ENCODE peak calls at places on chromosomes 13 and 19, in eight cellular contexts. I is CD4-positive, CD25-positive, alpha-beta regulatory T cell; Q is activated gamma-delta T cell; A is activated CD4-positive, CD25-positive, alpha-beta regulatory T cell treated with anti-CD3 and anti-CD28 coated beads, Interleukin-2, amount 50 U/mL, for 72 hours; M is cardiac septum; O is T-helper 1 cell; N is nephron progenitor cell; W is activated T-cell treated with anti-CD3 and anti-CD28 coated beads, Interleukin-2, amount 50 U/mL, for 72 hours. Z is an unnamed sample.

GRCh38 chr19:3007975-3008374 is 21.1 kb downstream of the TLE2 start:
- DNase-seq in I (no peak), Q (no peak), A (no peak), M (no peak), O (no peak), N (no peak), W (no peak), Z (no peak)

GRCh38 chr13:97976551-97977375 is 23.3 kb downstream of the IPO5 start:
- DNase-seq in I (no peak), Q (peak), A (no peak), M (no peak), O (no peak), N (peak), W (peak), Z (no peak)

GRCh38 chr19:49020931-49021895 is 2.9 kb downstream of the CGB3 start:
- DNase-seq in I (no peak), Q (no peak), A (no peak), M (no peak), O (no peak), N (peak), W (peak), Z (no peak)

GRCh38 chr13:79043208-79043607 is 362.8 kb downstream of the RBM26 start:
- DNase-seq in I (no peak), Q (no peak), A (no peak), M (no peak), O (no peak), N (no peak), W (no peak), Z (no peak)

GRCh38 chr13:24927810-24928404 is 163.9 kb downstream of the RNF17 start:
- DNase-seq in I (no peak), Q (no peak), A (no peak), M (no peak), O (no peak), N (no peak), W (no peak), Z (no peak)

GRCh38 chr13:92959790-92960189 is 266.8 kb upstream of the GPC6 start:
- DNase-seq in I (no peak), Q (no peak), A (no peak), M (no peak), O (no peak), N (no peak), W (no peak), Z (no peak)

GRCh38 chr19:19642506-19643157 is 825 bp downstream of the GMIP start:
- DNase-seq in I (no peak), Q (no peak), A (no peak), M (no peak), O (no peak), N (no peak), W (peak), Z (no peak)

GRCh38 chr19:49847731-49848696 is 2.9 kb upstream of the PTOV1 start:
- DNase-seq in I (no peak), Q (no peak), A (no peak), M (no peak), O (no peak), N (no peak), W (no peak), Z (no peak)

GRCh38 chr19:49338023-49338677 is 2.9 kb downstream of the CD37 start:
- DNase-seq in I (no peak), Q (no peak), A (no peak), M (no peak), O (no peak), N (peak), W (no peak), Z (no peak)

GRCh38 chr19:53424968-53425597 is 6.7 kb upstream of the ZNF761 start:
- DNase-seq in I (peak), Q (no peak), A (peak), M (peak), O (peak), N (peak), W (peak), Z (peak)

GRCh38 chr19:55189424-55189823 is 9.3 kb upstream of the SYT5 start:
- DNase-seq in I (no peak), Q (no peak), A (no peak), M (no peak), O (no peak), N (no peak), W (no peak), Z (no peak)

GRCh38 chr19:18168673-18169381 is 4.8 kb upstream of the IFI30 start:
- DNase-seq in I (no peak), Q (no peak), A (no peak), M (no peak), O (no peak), N (no peak), W (no peak), Z (no peak)